ENCODE peak calls at places on chromosome 19, in six cellular contexts. M is PC-9, N is endothelial cell, W is astrocyte of the spinal cord, C is right atrium auricular region, Z is foreskin fibroblast. R is an unnamed sample.

GRCh38 chr19:52535831-52536800 is 8.6 kb downstream of the ZNF808 start:
- DNase-seq in M (no peak), N (peak), W (peak), C (peak), Z (peak), R (peak)

GRCh38 chr19:18093439-18094161 is 4.0 kb upstream of the MAST3 start:
- DNase-seq in M (peak), N (no peak), W (no peak), C (no peak), Z (no peak), R (no peak)

GRCh38 chr19:14383556-14383897 is 2.3 kb downstream of the ADGRE5 start:
- DNase-seq in M (no peak), N (no peak), W (peak), C (no peak), Z (no peak), R (no peak)

GRCh38 chr19:575527-576506 is 3.4 kb downstream of the BSG start:
- DNase-seq in M (peak), N (no peak), W (peak), C (peak), Z (peak), R (no peak)

GRCh38 chr19:14410054-14410774 is 8.9 kb downstream of the DDX39A start:
- DNase-seq in M (no peak), N (no peak), W (no peak), C (no peak), Z (no peak), R (no peak)

GRCh38 chr19:39299404-39299803 is 3.2 kb downstream of the IFNL1 start:
- DNase-seq in M (no peak), N (no peak), W (no peak), C (no peak), Z (no peak), R (no peak)

GRCh38 chr19:38141108-38141507 is 82.9 kb downstream of the DPF1 start:
- DNase-seq in M (no peak), N (no peak), W (no peak), C (no peak), Z (no peak), R (no peak)

GRCh38 chr19:39031368-39032163 is 783 bp downstream of the FBXO27 start:
- DNase-seq in M (peak), N (peak), W (peak), C (peak), Z (peak), R (peak)

GRCh38 chr19:38616265-38616664 is 1.5 kb downstream of the MAP4K1 start:
- DNase-seq in M (no peak), N (no peak), W (no peak), C (no peak), Z (no peak), R (no peak)

GRCh38 chr19:3969435-3970312 is 1.2 kb downstream of the DAPK3 start:
- DNase-seq in M (peak), N (peak), W (peak), C (no peak), Z (peak), R (peak)

GRCh38 chr19:36160821-36161596 is 8.8 kb upstream of the COX7A1 start:
- DNase-seq in M (no peak), N (no peak), W (no peak), C (no peak), Z (no peak), R (no peak)

GRCh38 chr19:29873024-29873800 is 61.4 kb downstream of the CCNE1 start:
- DNase-seq in M (no peak), N (peak), W (no peak), C (no peak), Z (no peak), R (peak)

GRCh38 chr19:3184847-3185481 is 766 bp upstream of the NCLN start:
- DNase-seq in M (peak), N (peak), W (no peak), C (peak), Z (peak), R (no peak)

GRCh38 chr19:38409631-38410133 is 6.8 kb downstream of the FAM98C start:
- DNase-seq in M (no peak), N (no peak), W (peak), C (no peak), Z (peak), R (no peak)

GRCh38 chr19:6800991-6801396 is 28.5 kb downstream of the VAV1 start:
- DNase-seq in M (peak), N (no peak), W (peak), C (no peak), Z (peak), R (no peak)

GRCh38 chr19:27654266-27654990 is 1558.5 kb downstream of the UQCRFS1 start:
- DNase-seq in M (no peak), N (no peak), W (no peak), C (peak), Z (no peak), R (peak)

GRCh38 chr19:35895911-35896642 is 4.3 kb downstream of the NFKBID start:
- DNase-seq in M (no peak), N (no peak), W (no peak), C (no peak), Z (no peak), R (no peak)

GRCh38 chr19:54029930-54030490 is 33.7 kb downstream of the VSTM1 start:
- DNase-seq in M (peak), N (peak), W (peak), C (peak), Z (peak), R (peak)
- TF ChIP-seq CTCF in M (peak), N (peak), W (peak), C (no peak), Z (peak), R (peak)

GRCh38 chr19:15532779-15533521 is 24.6 kb downstream of the CYP4F22 start:
- DNase-seq in M (peak), N (no peak), W (no peak), C (no peak), Z (peak), R (no peak)
- TF ChIP-seq CTCF in M (no peak), N (no peak), W (no peak), C (no peak), Z (no peak), R (no peak)

GRCh38 chr19:48495391-48495790 is 16.2 kb downstream of the LMTK3 start:
- DNase-seq in M (no peak), N (no peak), W (no peak), C (no peak), Z (peak), R (no peak)

GRCh38 chr19:48498922-48499321 is 12.7 kb downstream of the LMTK3 start:
- DNase-seq in M (no peak), N (no peak), W (no peak), C (no peak), Z (no peak), R (no peak)

GRCh38 chr19:48498576-48498879 is 13.1 kb downstream of the LMTK3 start:
- DNase-seq in M (no peak), N (no peak), W (no peak), C (no peak), Z (no peak), R (no peak)

GRCh38 chr19:48497728-48498575 is 13.7 kb downstream of the LMTK3 start:
- DNase-seq in M (no peak), N (no peak), W (no peak), C (no peak), Z (no peak), R (no peak)

GRCh38 chr19:48496959-48497727 is 14.5 kb downstream of the LMTK3 start:
- DNase-seq in M (no peak), N (no peak), W (no peak), C (no peak), Z (no peak), R (no peak)
- TF ChIP-seq CTCF in M (no peak), N (no peak), W (no peak), C (no peak), Z (no peak), R (no peak)

DNA sequence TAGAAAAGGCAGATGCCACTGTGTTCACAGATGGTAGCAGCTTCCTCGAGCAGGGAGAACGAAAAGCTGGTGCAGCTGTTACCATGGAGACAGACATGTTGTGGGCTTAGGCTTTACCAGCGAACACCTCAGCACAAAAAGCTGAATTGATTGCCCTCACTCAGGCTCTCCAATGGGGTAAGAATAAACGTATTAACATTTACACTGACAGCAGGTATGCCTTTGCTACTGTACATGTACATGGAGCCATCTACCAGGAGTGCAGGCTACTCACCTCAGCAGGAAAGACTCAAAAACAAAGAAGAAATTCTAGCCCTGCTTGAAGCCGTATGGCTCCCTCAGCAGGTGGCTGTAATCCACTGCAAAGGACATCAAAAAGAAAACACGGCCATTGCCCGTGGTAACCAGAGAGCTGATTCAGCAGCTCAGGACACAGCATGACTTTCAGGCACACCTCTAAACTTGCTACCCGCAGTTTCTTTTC is 197.7 kb downstream of the ZNF737 start:
- DNase-seq in M (no peak), N (peak), W (no peak), C (no peak), Z (no peak), R (peak)
- TF ChIP-seq CTCF in M (no peak), N (no peak), W (no peak), C (no peak), Z (no peak), R (peak)

DNA sequence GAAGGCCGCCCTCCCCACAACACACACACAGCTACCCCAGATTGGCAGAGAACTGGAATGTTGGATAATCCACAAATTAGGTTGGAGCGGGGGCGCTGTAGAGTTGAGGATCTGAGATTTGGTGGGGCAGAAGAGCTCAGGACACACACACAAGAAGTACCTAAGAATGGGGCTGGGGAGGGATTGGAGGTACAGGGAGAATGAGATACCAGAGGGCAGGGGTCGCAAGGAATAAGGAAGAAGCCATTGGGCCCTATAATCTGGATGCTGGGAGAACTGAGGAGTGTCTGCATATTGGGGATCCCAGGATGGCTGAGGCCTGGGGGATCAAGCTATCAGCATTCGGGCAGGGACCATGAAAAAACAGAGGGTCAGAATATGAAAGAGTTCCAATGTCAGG is 11.5 kb downstream of the SYT3 start:
- DNase-seq in M (no peak), N (no peak), W (no peak), C (no peak), Z (no peak), R (no peak)
- TF ChIP-seq CTCF in M (no peak), N (no peak), W (no peak), C (no peak), Z (no peak), R (no peak)

DNA sequence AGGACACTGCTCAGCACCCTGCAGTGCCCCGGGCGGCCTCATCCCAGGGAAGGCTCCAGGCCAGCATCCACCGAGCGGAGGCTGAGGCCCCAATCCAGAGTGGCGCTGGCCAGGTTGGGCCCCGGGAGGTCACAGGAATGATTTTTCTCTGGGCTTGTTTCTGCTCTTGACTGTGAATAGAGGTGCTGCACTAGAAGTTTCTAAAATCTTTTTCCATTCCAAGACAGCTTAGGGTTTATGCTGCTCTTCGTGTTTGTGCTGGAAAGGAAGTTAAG is 15.1 kb downstream of the KDM4B start:
- DNase-seq in M (no peak), N (no peak), W (no peak), C (no peak), Z (no peak), R (no peak)
- TF ChIP-seq CTCF in M (no peak), N (no peak), W (no peak), C (no peak), Z (no peak), R (no peak)

DNA sequence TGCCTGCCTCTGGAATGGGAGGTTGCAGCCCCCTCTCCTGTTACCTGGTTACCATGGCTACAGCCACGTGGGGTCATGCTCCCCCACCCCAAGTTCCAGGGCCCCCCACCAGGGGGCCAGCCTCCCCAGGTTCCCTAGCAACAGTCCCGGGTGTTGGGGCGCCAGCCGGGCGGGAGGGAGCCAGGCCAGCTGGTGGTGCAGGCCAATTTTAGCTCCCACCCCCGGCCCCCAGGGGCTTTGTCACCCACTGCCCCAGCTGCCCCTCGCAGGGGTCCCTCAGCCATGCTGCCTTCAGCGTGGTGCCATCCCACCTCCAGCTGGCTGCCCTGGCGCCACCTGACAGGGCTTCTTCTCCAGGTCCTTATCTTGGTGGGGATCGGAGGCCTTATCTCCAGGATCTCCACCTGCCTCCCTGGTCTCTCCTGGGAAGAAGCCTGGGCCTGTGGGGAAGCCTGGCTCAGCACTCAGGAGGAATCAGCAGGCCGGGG is 3.0 kb downstream of the MARK4 start:
- DNase-seq in M (no peak), N (no peak), W (no peak), C (no peak), Z (no peak), R (peak)
- TF ChIP-seq CTCF in M (peak), N (peak), W (peak), C (no peak), Z (peak), R (peak)

GRCh38 chr19:10964903-10965302 is 4.1 kb downstream of the SMARCA4 start:
- DNase-seq in M (no peak), N (no peak), W (no peak), C (no peak), Z (no peak), R (no peak)
- TF ChIP-seq CTCF in M (no peak), N (no peak), W (no peak), C (no peak), Z (no peak), R (peak)

DNA sequence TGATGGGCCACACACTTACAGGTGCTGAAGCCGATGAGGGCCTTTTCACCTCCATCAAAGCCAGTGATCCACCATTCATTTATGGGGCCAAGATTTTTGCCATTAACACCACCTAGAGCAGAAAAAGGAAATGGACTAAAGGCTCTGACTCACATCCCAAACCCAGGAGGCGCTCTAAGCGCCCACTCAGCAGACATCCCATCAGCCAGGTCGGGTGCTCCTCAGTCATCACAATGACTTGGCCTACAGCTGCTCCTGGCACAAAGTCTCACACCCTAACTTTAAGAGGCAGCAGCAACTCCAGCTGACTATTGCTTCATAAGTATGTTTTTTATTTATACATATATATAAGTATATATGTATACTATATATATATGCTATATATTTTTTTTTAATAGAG is 36.1 kb upstream of the EIF3G start:
- DNase-seq in M (no peak), N (no peak), W (no peak), C (no peak), Z (peak), R (no peak)
- TF ChIP-seq CTCF in M (no peak), N (no peak), W (no peak), C (no peak), Z (no peak), R (no peak)

GRCh38 chr19:41701401-41702075 is 6.9 kb upstream of the CEACAM5 start:
- DNase-seq in M (no peak), N (peak), W (no peak), C (no peak), Z (no peak), R (no peak)
- TF ChIP-seq CTCF in M (peak), N (no peak), W (no peak), C (no peak), Z (no peak), R (no peak)